ENCODE peak calls at places on chromosomes 3 and 15, in four cellular contexts. One of them, this sample, is unnamed.

GRCh38 chr3:26712211-26713026 is 89.8 kb downstream of the LRRC3B start:
- DNase-seq in RWPE1: peak; percentile 7
- DNase-seq in stimulated activated CD8-positive, alpha-beta memory T cell treated with anti-CD3 and anti-CD28 coated beads, Interleukin-15, amount 100 ng/mL, for 24 hours: no peak
- DNase-seq in HCT116: peak; percentile 3
- DNase-seq in this sample: peak; percentile 30

GRCh38 chr15:76903251-76903681 is 1.9 kb downstream of the SCAPER start:
- DNase-seq in HCT116: peak; percentile 12
- DNase-seq in stimulated activated CD8-positive, alpha-beta memory T cell treated with anti-CD3 and anti-CD28 coated beads, Interleukin-15, amount 100 ng/mL, for 24 hours: no peak
- DNase-seq in RWPE1: no peak
- DNase-seq in this sample: peak; percentile 50

GRCh38 chr3:149688122-149688757 is 30.4 kb upstream of the WWTR1 start:
- DNase-seq in RWPE1: no peak
- DNase-seq in stimulated activated CD8-positive, alpha-beta memory T cell treated with anti-CD3 and anti-CD28 coated beads, Interleukin-15, amount 100 ng/mL, for 24 hours: no peak
- DNase-seq in HCT116: no peak
- DNase-seq in this sample: no peak

GRCh38 chr3:138862924-138863775 is 28.4 kb upstream of the PIK3CB start:
- DNase-seq in RWPE1: peak; percentile 79
- DNase-seq in HCT116: peak; percentile 81
- DNase-seq in stimulated activated CD8-positive, alpha-beta memory T cell treated with anti-CD3 and anti-CD28 coated beads, Interleukin-15, amount 100 ng/mL, for 24 hours: no peak
- DNase-seq in this sample: peak; percentile 97

GRCh38 chr15:79084308-79084968 is 6.1 kb downstream of the RASGRF1 start:
- DNase-seq in stimulated activated CD8-positive, alpha-beta memory T cell treated with anti-CD3 and anti-CD28 coated beads, Interleukin-15, amount 100 ng/mL, for 24 hours: no peak
- DNase-seq in RWPE1: no peak
- DNase-seq in HCT116: no peak
- DNase-seq in this sample: no peak

GRCh38 chr3:13233487-13234154 is 160.4 kb upstream of the IQSEC1 start:
- DNase-seq in stimulated activated CD8-positive, alpha-beta memory T cell treated with anti-CD3 and anti-CD28 coated beads, Interleukin-15, amount 100 ng/mL, for 24 hours: no peak
- DNase-seq in RWPE1: no peak
- DNase-seq in HCT116: no peak
- DNase-seq in this sample: peak; percentile 17

GRCh38 chr3:65950340-65951326 is 88.1 kb downstream of the MAGI1 start:
- DNase-seq in HCT116: no peak
- DNase-seq in RWPE1: no peak
- DNase-seq in stimulated activated CD8-positive, alpha-beta memory T cell treated with anti-CD3 and anti-CD28 coated beads, Interleukin-15, amount 100 ng/mL, for 24 hours: no peak
- DNase-seq in this sample: no peak

GRCh38 chr3:188286087-188286513 is 132.1 kb downstream of the LPP start:
- DNase-seq in RWPE1: peak; percentile 79
- DNase-seq in HCT116: peak; percentile 66
- DNase-seq in stimulated activated CD8-positive, alpha-beta memory T cell treated with anti-CD3 and anti-CD28 coated beads, Interleukin-15, amount 100 ng/mL, for 24 hours: no peak
- DNase-seq in this sample: peak; percentile 16

GRCh38 chr3:171876651-171877272 is 33.6 kb downstream of the TMEM212 start:
- DNase-seq in HCT116: no peak
- DNase-seq in RWPE1: peak; percentile 66
- DNase-seq in stimulated activated CD8-positive, alpha-beta memory T cell treated with anti-CD3 and anti-CD28 coated beads, Interleukin-15, amount 100 ng/mL, for 24 hours: no peak
- DNase-seq in this sample: no peak

GRCh38 chr15:68699881-68700394 is 120.8 kb downstream of the ANP32A start:
- DNase-seq in HCT116: no peak
- DNase-seq in stimulated activated CD8-positive, alpha-beta memory T cell treated with anti-CD3 and anti-CD28 coated beads, Interleukin-15, amount 100 ng/mL, for 24 hours: no peak
- DNase-seq in RWPE1: no peak
- DNase-seq in this sample: no peak

GRCh38 chr3:51391566-51392300 is 648 bp downstream of the RBM15B start:
- DNase-seq in RWPE1: no peak
- DNase-seq in stimulated activated CD8-positive, alpha-beta memory T cell treated with anti-CD3 and anti-CD28 coated beads, Interleukin-15, amount 100 ng/mL, for 24 hours: no peak
- DNase-seq in HCT116: no peak
- DNase-seq in this sample: peak; percentile 16

GRCh38 chr3:136296960-136297359 is 46.8 kb downstream of the PCCB start:
- DNase-seq in HCT116: no peak
- DNase-seq in stimulated activated CD8-positive, alpha-beta memory T cell treated with anti-CD3 and anti-CD28 coated beads, Interleukin-15, amount 100 ng/mL, for 24 hours: no peak
- DNase-seq in RWPE1: no peak
- DNase-seq in this sample: no peak

GRCh38 chr3:38649500-38650247 is at the start of gene SCN5A:
- DNase-seq in stimulated activated CD8-positive, alpha-beta memory T cell treated with anti-CD3 and anti-CD28 coated beads, Interleukin-15, amount 100 ng/mL, for 24 hours: peak; percentile 25
- DNase-seq in HCT116: no peak
- DNase-seq in RWPE1: peak; percentile 37
- DNase-seq in this sample: peak; percentile 63

GRCh38 chr15:89399390-89400120 is 64.9 kb upstream of the POLG start:
- DNase-seq in RWPE1: peak; percentile 57
- DNase-seq in stimulated activated CD8-positive, alpha-beta memory T cell treated with anti-CD3 and anti-CD28 coated beads, Interleukin-15, amount 100 ng/mL, for 24 hours: no peak
- DNase-seq in HCT116: no peak
- DNase-seq in this sample: peak; percentile 36

GRCh38 chr3:19151171-19151570 is 2.9 kb downstream of the KCNH8 start:
- DNase-seq in HCT116: no peak
- DNase-seq in stimulated activated CD8-positive, alpha-beta memory T cell treated with anti-CD3 and anti-CD28 coated beads, Interleukin-15, amount 100 ng/mL, for 24 hours: no peak
- DNase-seq in RWPE1: no peak
- DNase-seq in this sample: no peak

GRCh38 chr3:32778389-32778788 is 39.4 kb upstream of the TRIM71 start:
- DNase-seq in RWPE1: no peak
- DNase-seq in stimulated activated CD8-positive, alpha-beta memory T cell treated with anti-CD3 and anti-CD28 coated beads, Interleukin-15, amount 100 ng/mL, for 24 hours: no peak
- DNase-seq in HCT116: no peak
- DNase-seq in this sample: no peak

GRCh38 chr3:161314836-161315391 is 56.4 kb downstream of the SPTSSB start:
- DNase-seq in RWPE1: no peak
- DNase-seq in stimulated activated CD8-positive, alpha-beta memory T cell treated with anti-CD3 and anti-CD28 coated beads, Interleukin-15, amount 100 ng/mL, for 24 hours: no peak
- DNase-seq in HCT116: no peak
- DNase-seq in this sample: peak; percentile 18

GRCh38 chr15:64340355-64340754 is 15.6 kb downstream of the CSNK1G1 start:
- DNase-seq in stimulated activated CD8-positive, alpha-beta memory T cell treated with anti-CD3 and anti-CD28 coated beads, Interleukin-15, amount 100 ng/mL, for 24 hours: no peak
- DNase-seq in HCT116: no peak
- DNase-seq in RWPE1: no peak
- DNase-seq in this sample: no peak

GRCh38 chr3:61665121-61665520 is 103.8 kb downstream of the PTPRG start:
- DNase-seq in HCT116: no peak
- DNase-seq in stimulated activated CD8-positive, alpha-beta memory T cell treated with anti-CD3 and anti-CD28 coated beads, Interleukin-15, amount 100 ng/mL, for 24 hours: no peak
- DNase-seq in RWPE1: no peak
- DNase-seq in this sample: no peak

GRCh38 chr3:87771338-87772059 is 287.3 kb downstream of the CGGBP1 start:
- DNase-seq in HCT116: peak; percentile 13
- DNase-seq in stimulated activated CD8-positive, alpha-beta memory T cell treated with anti-CD3 and anti-CD28 coated beads, Interleukin-15, amount 100 ng/mL, for 24 hours: no peak
- DNase-seq in RWPE1: no peak
- DNase-seq in this sample: peak; percentile 46

GRCh38 chr3:172034786-172035685 is 4.3 kb upstream of the FNDC3B start:
- DNase-seq in RWPE1: peak; percentile 20
- DNase-seq in HCT116: peak; percentile 37
- DNase-seq in stimulated activated CD8-positive, alpha-beta memory T cell treated with anti-CD3 and anti-CD28 coated beads, Interleukin-15, amount 100 ng/mL, for 24 hours: no peak
- DNase-seq in this sample: peak; percentile 49

GRCh38 chr3:100982710-100983109 is 10.5 kb downstream of the ABI3BP start:
- DNase-seq in HCT116: no peak
- DNase-seq in stimulated activated CD8-positive, alpha-beta memory T cell treated with anti-CD3 and anti-CD28 coated beads, Interleukin-15, amount 100 ng/mL, for 24 hours: no peak
- DNase-seq in RWPE1: no peak
- DNase-seq in this sample: no peak

GRCh38 chr3:49805884-49806701 is 3.0 kb downstream of the INKA1 start:
- DNase-seq in RWPE1: no peak
- DNase-seq in HCT116: no peak
- DNase-seq in stimulated activated CD8-positive, alpha-beta memory T cell treated with anti-CD3 and anti-CD28 coated beads, Interleukin-15, amount 100 ng/mL, for 24 hours: no peak
- DNase-seq in this sample: no peak

GRCh38 chr15:35654334-35654733 is 108.4 kb upstream of the DPH6 start:
- DNase-seq in HCT116: no peak
- DNase-seq in stimulated activated CD8-positive, alpha-beta memory T cell treated with anti-CD3 and anti-CD28 coated beads, Interleukin-15, amount 100 ng/mL, for 24 hours: no peak
- DNase-seq in RWPE1: no peak
- DNase-seq in this sample: no peak

GRCh38 chr15:98866503-98866902 is 141.1 kb downstream of the PGPEP1L start:
- DNase-seq in HCT116: no peak
- DNase-seq in stimulated activated CD8-positive, alpha-beta memory T cell treated with anti-CD3 and anti-CD28 coated beads, Interleukin-15, amount 100 ng/mL, for 24 hours: no peak
- DNase-seq in RWPE1: no peak
- DNase-seq in this sample: no peak

GRCh38 chr3:172561894-172562664 is 38.8 kb upstream of the TNFSF10 start:
- DNase-seq in RWPE1: no peak
- DNase-seq in HCT116: no peak
- DNase-seq in stimulated activated CD8-positive, alpha-beta memory T cell treated with anti-CD3 and anti-CD28 coated beads, Interleukin-15, amount 100 ng/mL, for 24 hours: no peak
- DNase-seq in this sample: no peak